ENCODE peak calls at places on chromosomes 11 and 22, in four cellular contexts. R is HCT116, G is stomach, E is adrenal gland. U is an unnamed sample.
A peak's percentile ranks its signal among the peaks of the same experiment; 100 is the strongest.

GRCh38 chr11:9138612-9139579 is 47.5 kb upstream of the SCUBE2 start:
- DNase-seq in R (peak; percentile 75), G (peak; percentile 54), E (peak; percentile 55), U (no peak)

GRCh38 chr22:50640857-50641647 is 13.1 kb upstream of the ARSA start:
- DNase-seq in R (no peak), G (peak; percentile 8), E (no peak), U (peak; percentile 51)

GRCh38 chr11:97118756-97119155 is 728.9 kb downstream of the JRKL start:
- DNase-seq in R (no peak), G (no peak), E (no peak), U (no peak)

GRCh38 chr11:88480217-88480616 is 142.7 kb upstream of the CTSC start:
- DNase-seq in R (no peak), G (no peak), E (peak; percentile 21), U (no peak)

GRCh38 chr11:91209751-91210150 is 986.9 kb upstream of the CHORDC1 start:
- DNase-seq in R (no peak), E (no peak), G (no peak), U (no peak)

GRCh38 chr11:60700689-60701508 is 1.5 kb downstream of the MS4A8 start:
- DNase-seq in E (no peak), G (peak; percentile 40), R (peak; percentile 35), U (no peak)

GRCh38 chr11:31822604-31823371 is 11.7 kb upstream of the PAX6 start:
- DNase-seq in G (no peak), R (no peak), E (no peak), U (no peak)

GRCh38 chr11:1546536-1547466 is 25.3 kb downstream of the DUSP8 start:
- DNase-seq in G (peak; percentile 60), E (no peak), R (no peak), U (peak; percentile 59)

GRCh38 chr11:27718346-27718852 is 18.1 kb upstream of the BDNF start:
- DNase-seq in E (peak; percentile 46), G (no peak), R (peak; percentile 73), U (no peak)

DNA sequence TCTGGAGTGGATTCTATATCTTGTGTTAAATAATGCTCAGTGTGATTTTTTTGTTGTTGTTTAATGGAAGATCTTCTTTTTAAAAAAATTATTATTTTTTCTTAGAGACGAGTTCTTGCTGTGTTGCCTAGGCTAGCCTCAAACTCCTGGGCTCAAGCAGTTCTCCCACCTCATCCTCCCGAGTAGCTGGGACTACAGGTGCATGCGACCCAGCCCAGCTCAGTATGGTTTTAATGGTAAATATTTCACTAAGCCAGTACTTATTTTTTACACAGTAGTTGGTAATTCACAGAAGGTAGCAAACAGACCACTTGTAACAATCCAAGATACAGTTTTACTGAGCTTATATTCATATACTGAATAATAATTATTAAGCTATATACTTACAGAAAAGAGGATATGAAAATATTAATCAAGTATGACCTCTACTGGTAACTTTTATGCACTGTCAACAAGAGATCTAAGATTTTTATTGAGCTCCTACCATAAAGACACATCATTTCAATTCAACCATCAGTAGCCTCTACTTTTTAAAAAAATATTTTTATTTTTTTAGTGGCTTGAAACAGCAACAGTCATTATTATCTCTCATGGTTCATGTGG is 6.1 kb upstream of the CD59 start:
- DNase-seq in E (no peak), R (no peak), G (no peak), U (no peak)
- TF ChIP-seq CTCF in E (peak; percentile 43), R (peak; percentile 56), G (no peak), U (peak; percentile 70)

GRCh38 chr22:29621761-29622526 is 18.5 kb downstream of the NF2 start:
- DNase-seq in G (no peak), E (no peak), R (peak; percentile 91), U (no peak)
- H3K27ac ChIP-seq in G (peak overlapping the region; percentile 64), E (no peak overlapping the region), R (peak overlapping the region; percentile 85), U (no peak overlapping the region)

DNA sequence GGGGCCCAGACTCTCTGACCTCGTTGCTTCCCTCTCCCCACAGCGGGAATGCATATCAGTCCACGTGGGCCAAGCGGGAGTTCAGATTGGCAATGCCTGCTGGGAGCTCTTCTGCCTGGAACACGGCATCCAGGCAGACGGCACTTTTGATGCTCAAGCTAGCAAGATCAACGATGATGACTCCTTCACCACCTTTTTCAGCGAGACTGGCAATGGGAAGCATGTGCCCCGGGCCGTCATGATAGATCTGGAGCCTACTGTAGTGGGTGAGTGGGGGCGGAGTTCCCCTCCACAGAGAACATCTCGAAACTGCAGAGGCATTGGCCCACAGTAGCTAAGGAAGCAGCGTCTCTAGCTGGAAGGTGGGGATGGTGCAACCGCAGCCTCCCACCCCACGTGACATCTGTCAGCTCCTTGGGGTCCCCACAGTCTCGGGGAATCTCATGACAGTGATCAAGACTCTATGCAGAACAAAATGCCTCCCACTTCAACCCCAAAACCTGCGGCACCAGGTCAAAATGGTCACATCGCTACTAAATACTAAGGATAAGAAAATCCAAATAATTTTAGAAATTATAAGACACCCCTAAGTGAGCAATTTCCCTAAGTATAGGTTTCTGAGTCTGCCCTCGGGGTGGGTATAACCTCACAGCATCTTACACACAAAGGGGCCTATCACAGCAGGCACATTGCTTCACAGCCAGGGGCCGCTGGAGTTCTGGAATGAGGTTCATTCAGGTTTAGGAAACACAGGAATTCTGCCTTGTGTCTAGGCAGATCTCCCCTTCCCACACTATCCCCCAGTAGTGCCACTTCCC is 11.0 kb downstream of the TUBA8 start:
- DNase-seq in G (no peak), R (no peak), E (no peak), U (no peak)
- H3K4me3 ChIP-seq in G (no peak overlapping the region), R (no peak overlapping the region), E (no peak overlapping the region), U (no peak overlapping the region)

GRCh38 chr11:44453871-44454270 is 111.6 kb upstream of the CD82 start:
- DNase-seq in R (no peak), G (no peak), E (no peak), U (no peak)

GRCh38 chr11:44453213-44453612 is 112.2 kb upstream of the CD82 start:
- DNase-seq in R (no peak), G (no peak), E (no peak), U (peak; percentile 41)

GRCh38 chr11:44457862-44458261 is 107.6 kb upstream of the CD82 start:
- DNase-seq in R (no peak), E (no peak), G (no peak), U (no peak)

GRCh38 chr11:44454686-44455085 is 110.8 kb upstream of the CD82 start:
- DNase-seq in R (no peak), G (no peak), E (no peak), U (peak; percentile 46)

DNA sequence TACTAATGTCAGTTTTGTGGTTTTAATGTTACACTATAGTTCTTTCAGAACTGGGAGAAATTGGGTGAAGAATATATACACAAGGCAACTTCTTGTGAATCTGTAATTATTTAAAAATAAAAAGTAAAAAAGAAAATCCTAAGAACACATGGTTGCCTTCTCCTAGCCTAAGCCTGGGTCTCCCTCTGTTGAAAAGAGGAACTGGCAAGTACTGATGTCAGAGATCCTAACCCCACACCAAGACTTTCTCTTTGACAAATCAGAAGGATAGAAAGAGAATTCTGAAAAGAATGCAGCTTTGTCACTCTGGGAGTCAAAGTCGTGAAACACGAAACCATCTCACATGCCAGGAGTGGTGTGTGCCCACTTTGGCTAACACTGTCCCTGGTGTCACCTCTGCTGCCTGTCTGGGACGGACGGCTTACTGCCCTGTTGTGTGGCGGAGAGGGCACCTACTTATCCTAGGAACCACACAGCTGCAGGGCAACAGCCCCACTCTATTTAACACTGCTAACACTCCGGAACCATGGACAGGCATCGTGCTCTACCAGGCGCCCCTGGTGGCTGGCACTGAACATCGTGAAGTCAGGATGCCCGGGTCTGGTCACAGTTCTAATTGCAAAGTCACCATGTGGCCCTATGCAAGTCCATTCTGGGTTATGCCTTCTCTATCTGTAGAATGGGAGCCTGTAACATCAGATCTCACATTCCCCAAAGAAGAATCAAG is 108.8 kb upstream of the CD82 start:
- DNase-seq in R (peak; percentile 37), E (no peak), G (no peak), U (no peak)
- TF ChIP-seq CTCF in R (peak; percentile 25), E (no peak), G (no peak), U (no peak)

GRCh38 chr22:42929838-42930155 is 72.7 kb upstream of the ARFGAP3 start:
- DNase-seq in R (no peak), E (no peak), G (no peak), U (no peak)
- H3K27ac ChIP-seq in R (no peak overlapping the region), E (no peak overlapping the region), G (peak overlapping the region; percentile 90), U (peak overlapping the region; percentile 91)

U was measured in heart left ventricle.